ENCODE peak calls at places on chromosomes 7 and 10, in six cellular contexts. T is transverse colon; X is WERI-Rb-1; Z is naive thymus-derived CD4-positive, alpha-beta T cell; J is dorsolateral prefrontal cortex; M is CD4-positive, alpha-beta memory T cell. F is an unnamed sample.

GRCh38 chr10:52486840-52487611 is 172.9 kb downstream of the DKK1 start:
- DNase-seq in T (no peak), X (no peak), Z (no peak), J (no peak), M (no peak), F (no peak)

GRCh38 chr7:22563621-22564241 is 63.7 kb upstream of the STEAP1B start:
- DNase-seq in T (no peak), X (no peak), Z (no peak), J (no peak), M (no peak), F (no peak)

GRCh38 chr10:110032801-110033723 is 25.3 kb downstream of the ADD3 start:
- DNase-seq in T (no peak), X (no peak), Z (no peak), J (no peak), M (no peak), F (peak; percentile 62)

GRCh38 chr7:33485746-33486491 is 356.6 kb downstream of the BBS9 start:
- DNase-seq in T (no peak), X (no peak), Z (no peak), J (no peak), M (no peak), F (no peak)

GRCh38 chr10:36236931-36237330 is 594.8 kb upstream of the FZD8 start:
- DNase-seq in T (no peak), X (no peak), Z (no peak), J (no peak), M (no peak), F (no peak)

GRCh38 chr10:109922976-109923921 is at the start of gene XPNPEP1:
- DNase-seq in T (peak; percentile 91), X (peak; percentile 85), Z (peak; percentile 66), J (peak; percentile 94), M (peak; percentile 79), F (peak; percentile 90)

GRCh38 chr7:75950111-75950681 is 35.2 kb downstream of the POR start:
- DNase-seq in T (no peak), X (no peak), Z (no peak), J (no peak), M (no peak), F (no peak)

GRCh38 chr10:68989317-68989990 is 851 bp downstream of the KIFBP start:
- DNase-seq in T (no peak), X (no peak), Z (no peak), J (no peak), M (no peak), F (no peak)

GRCh38 chr10:103193820-103194529 is 903 bp upstream of the NT5C2 start:
- DNase-seq in T (no peak), X (no peak), Z (no peak), J (no peak), M (no peak), F (peak; percentile 36)

GRCh38 chr10:97185326-97186058 is at the start of gene SLIT1:
- DNase-seq in T (no peak), X (peak; percentile 65), Z (no peak), J (peak; percentile 61), M (no peak), F (no peak)

GRCh38 chr7:156466262-156466661 is 174.3 kb upstream of the RNF32 start:
- DNase-seq in T (no peak), X (no peak), Z (no peak), J (no peak), M (no peak), F (no peak)

GRCh38 chr7:104137971-104138370 is 69.8 kb downstream of the ORC5 start:
- DNase-seq in T (no peak), X (no peak), Z (no peak), J (no peak), M (no peak), F (no peak)

GRCh38 chr10:70191906-70192305 is 21.6 kb upstream of the SAR1A start:
- DNase-seq in T (no peak), X (no peak), Z (no peak), J (no peak), M (no peak), F (no peak)

GRCh38 chr7:92527300-92528187 is 776 bp downstream of the PEX1 start:
- DNase-seq in T (peak; percentile 56), X (peak; percentile 64), Z (peak; percentile 41), J (peak; percentile 50), M (peak; percentile 48), F (peak; percentile 74)

GRCh38 chr7:155222578-155222977 is 75.1 kb upstream of the INSIG1 start:
- DNase-seq in T (no peak), X (no peak), Z (no peak), J (no peak), M (no peak), F (no peak)
- H3K27ac ChIP-seq in T (no peak overlapping the region), X (peak overlapping the region; percentile 79), Z (no peak overlapping the region), J (no peak overlapping the region), M (no peak overlapping the region), F (peak overlapping the region; percentile 39)

GRCh38 chr10:124222298-124223000 is 129.1 kb upstream of the CHST15 start:
- DNase-seq in T (peak; percentile 37), X (no peak), Z (no peak), J (no peak), M (no peak), F (no peak)
- H3K4me3 ChIP-seq in T (no peak overlapping the region), X (no peak overlapping the region), Z (no peak overlapping the region), J (no peak overlapping the region), M (no peak overlapping the region), F (no peak overlapping the region)

DNA sequence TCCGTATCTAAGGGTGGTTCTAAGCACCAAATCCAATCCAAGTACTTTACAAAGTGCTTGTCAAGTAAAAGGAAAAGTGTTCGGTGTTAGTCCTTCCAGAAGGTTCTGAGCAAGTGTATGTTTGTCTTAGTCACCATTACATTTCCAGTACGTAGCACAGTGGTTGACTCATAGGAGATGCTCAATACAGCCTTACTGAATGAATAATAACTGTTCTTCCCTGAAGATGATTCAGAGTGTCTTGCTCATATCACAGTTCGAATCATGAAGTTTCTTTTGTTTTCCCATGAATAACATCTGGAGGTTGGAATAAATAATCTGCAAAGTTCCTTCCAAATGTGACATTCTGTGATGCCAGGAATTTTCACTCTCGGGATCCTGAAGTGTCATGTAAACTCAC is 53.4 kb downstream of the WNT2 start:
- DNase-seq in T (no peak), X (no peak), Z (no peak), J (no peak), M (no peak), F (no peak)
- H3K27me3 ChIP-seq in T (no peaks in the 10 kb centered on the region), X (peaks cover 59% of the 10 kb centered on the region), Z (no peaks in the 10 kb centered on the region), J (no peaks in the 10 kb centered on the region), M (no peaks in the 10 kb centered on the region), F (no peaks in the 10 kb centered on the region)

DNA sequence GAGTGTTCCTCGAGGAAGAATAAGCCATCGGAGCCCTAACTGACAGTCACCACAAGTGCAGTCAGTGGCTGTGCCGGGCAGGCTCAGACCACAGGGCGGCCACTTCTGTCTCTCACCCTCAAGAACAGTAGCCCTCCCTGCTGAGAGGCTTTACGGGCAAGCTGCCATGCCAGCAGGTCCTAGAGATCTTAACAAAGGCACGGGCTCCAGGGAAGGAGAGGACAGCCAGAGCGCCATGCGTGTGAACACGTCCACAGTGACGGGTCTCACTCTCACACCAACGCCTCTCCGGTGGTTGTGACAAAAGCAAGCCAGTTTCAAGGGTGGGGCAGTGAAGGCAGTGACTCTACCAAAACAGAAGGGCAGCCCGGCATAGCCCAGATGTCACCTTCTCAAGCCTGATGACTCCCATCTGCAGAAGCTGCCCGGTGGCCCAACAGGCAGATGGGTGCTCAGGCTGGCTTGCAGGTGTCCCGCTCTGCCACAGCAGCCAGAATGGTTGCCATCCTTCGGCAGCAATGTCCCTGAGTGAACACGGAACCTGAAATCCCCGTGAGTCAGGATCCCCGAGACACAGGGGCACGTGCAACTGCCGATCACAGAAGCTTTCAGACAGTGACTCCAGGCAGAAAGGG is 102.0 kb downstream of the FAM53B start:
- DNase-seq in T (no peak), X (no peak), Z (no peak), J (no peak), M (no peak), F (peak; percentile 45)
- H3K27ac ChIP-seq in T (peak overlapping the region; percentile 67), X (no peak overlapping the region), Z (no peak overlapping the region), J (peak overlapping the region; percentile 90), M (peak overlapping the region; percentile 36), F (no peak overlapping the region)

DNA sequence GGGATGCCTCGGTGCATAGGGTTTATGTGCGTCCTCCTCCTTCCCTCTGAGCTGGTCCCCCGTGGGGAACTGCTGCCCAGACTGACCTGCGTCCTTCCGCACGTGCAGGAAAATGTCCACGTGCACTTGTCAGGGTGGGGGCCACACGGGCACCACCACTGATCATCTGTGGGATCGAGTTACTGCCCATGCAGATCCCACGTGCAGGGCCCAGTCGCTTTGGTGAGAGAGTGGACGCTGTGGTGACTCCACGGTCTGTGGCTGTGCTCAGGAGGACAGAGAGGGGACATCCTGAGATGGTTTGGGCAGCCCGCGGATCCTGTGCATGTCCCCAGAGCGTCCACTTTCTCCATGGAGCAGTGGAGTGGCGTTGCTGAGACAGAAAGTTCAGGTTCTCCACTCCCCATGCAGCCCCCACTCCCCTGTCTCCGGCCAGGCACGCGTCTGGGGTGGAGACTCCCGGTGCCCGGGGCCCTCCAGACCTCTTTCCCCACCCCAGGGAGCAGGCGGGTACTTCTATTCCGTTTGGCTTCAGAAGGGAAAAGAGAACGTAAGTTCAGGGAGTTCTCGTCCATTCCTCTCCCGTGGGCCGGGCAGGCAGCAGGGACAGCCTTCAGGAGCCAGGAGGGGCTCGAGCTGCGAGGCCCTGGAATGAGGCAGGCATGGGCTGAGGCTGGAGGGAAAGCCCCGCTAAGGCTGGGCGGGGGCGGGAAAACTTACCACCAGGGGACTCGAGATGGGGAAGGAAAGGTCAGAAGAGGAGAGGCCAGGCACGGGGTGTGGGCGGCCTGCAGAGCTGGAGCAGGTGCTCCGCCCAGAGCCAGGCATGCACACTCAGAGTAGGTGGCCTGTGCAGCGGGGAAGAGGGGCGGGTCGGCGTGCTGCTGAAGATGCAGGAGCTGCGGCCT is 59.9 kb downstream of the EGFR start:
- DNase-seq in T (peak; percentile 81), X (no peak), Z (no peak), J (no peak), M (no peak), F (no peak)
- H3K4me3 ChIP-seq in T (no peak overlapping the region), X (no peak overlapping the region), Z (no peak overlapping the region), J (no peak overlapping the region), M (no peak overlapping the region), F (no peak overlapping the region)

GRCh38 chr7:1663857-1664651 is 6.0 kb upstream of the ELFN1 start:
- DNase-seq in T (peak; percentile 5), X (no peak), Z (no peak), J (peak; percentile 43), M (no peak), F (peak; percentile 21)
- H3K27me3 ChIP-seq in T (peaks cover 84% of the 10 kb centered on the region), X (no peaks in the 10 kb centered on the region), Z (no peaks in the 10 kb centered on the region), J (peaks cover 45% of the 10 kb centered on the region), M (peaks cover 13% of the 10 kb centered on the region), F (peaks cover 19% of the 10 kb centered on the region)

DNA sequence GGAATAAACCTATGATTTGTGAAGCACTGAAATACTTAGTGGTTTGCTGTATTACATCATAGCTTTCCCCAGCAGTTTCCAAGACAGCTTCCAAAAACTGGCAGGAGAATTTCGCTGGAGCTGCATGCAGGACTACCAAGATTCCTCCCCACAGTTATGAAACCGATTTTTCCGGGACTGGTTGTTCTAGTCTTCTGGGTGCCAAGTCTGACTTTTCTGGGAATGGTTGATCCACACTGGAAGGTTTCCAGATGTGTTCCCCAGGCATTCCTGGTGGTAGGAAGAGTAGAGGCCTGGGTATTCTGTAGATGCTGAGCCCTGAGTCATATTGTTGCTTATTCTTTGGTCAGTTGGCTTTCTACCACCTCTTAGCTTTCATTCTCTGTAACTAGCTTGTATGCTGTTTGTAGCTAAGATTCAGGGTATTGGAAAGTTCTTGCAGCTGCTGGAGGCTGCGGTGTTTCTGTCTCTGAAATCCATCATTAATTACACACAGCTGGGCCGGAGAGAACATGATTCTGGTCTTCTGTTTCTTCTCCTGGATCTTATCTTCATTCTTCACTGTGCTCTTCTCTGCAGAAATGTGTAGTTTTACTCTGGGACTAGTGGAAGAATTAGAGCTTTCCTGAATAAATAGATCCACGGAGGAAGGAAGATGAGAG is 6.3 kb downstream of the ABCC2 start:
- DNase-seq in T (peak; percentile 20), X (no peak), Z (no peak), J (no peak), M (no peak), F (no peak)
- H3K27ac ChIP-seq in T (peak overlapping the region; percentile 73), X (no peak overlapping the region), Z (no peak overlapping the region), J (peak overlapping the region; percentile 44), M (no peak overlapping the region), F (no peak overlapping the region)